ENCODE peak calls at places on chromosomes 6 and 20, in six cellular contexts. K is HCT116, U is NB4, C is cardiac muscle cell, E is AG09309, D is psoas muscle. I is an unnamed sample.

GRCh38 chr6:36976931-36977330 is 9.1 kb downstream of the MTCH1 start:
- DNase-seq in K (no peak), U (no peak), C (no peak), E (no peak), D (no peak), I (no peak)

GRCh38 chr6:70225052-70225451 is 77.8 kb downstream of the COL9A1 start:
- DNase-seq in K (no peak), U (no peak), C (no peak), E (no peak), D (no peak), I (no peak)

GRCh38 chr20:52667358-52667757 is 304.8 kb upstream of the TSHZ2 start:
- DNase-seq in K (no peak), U (no peak), C (no peak), E (no peak), D (no peak), I (no peak)

GRCh38 chr6:167648506-167649278 is 178.0 kb upstream of the AFDN start:
- DNase-seq in K (no peak), U (no peak), C (no peak), E (no peak), D (no peak), I (no peak)

GRCh38 chr20:50202677-50203076 is 12.0 kb downstream of the CEBPB start:
- DNase-seq in K (no peak), U (no peak), C (no peak), E (no peak), D (no peak), I (no peak)

GRCh38 chr6:50707191-50707590 is 6.1 kb upstream of the TFAP2D start:
- DNase-seq in K (no peak), U (no peak), C (no peak), E (no peak), D (no peak), I (no peak)

GRCh38 chr20:17749979-17750721 is 50.4 kb downstream of the BANF2 start:
- DNase-seq in K (no peak), U (no peak), C (peak; percentile 80), E (no peak), D (peak; percentile 70), I (no peak)

GRCh38 chr6:116099036-116099435 is 1.6 kb upstream of the NT5DC1 start:
- DNase-seq in K (no peak), U (no peak), C (no peak), E (no peak), D (no peak), I (no peak)

GRCh38 chr6:11450061-11450460 is 87.5 kb upstream of the TMEM170B start:
- DNase-seq in K (no peak), U (no peak), C (no peak), E (no peak), D (no peak), I (no peak)

GRCh38 chr20:8969062-8969694 is 99.7 kb upstream of the PLCB4 start:
- DNase-seq in K (no peak), U (no peak), C (no peak), E (no peak), D (no peak), I (no peak)

GRCh38 chr20:58712823-58713731 is 20.5 kb downstream of the NPEPL1 start:
- DNase-seq in K (no peak), U (peak; percentile 1), C (no peak), E (no peak), D (no peak), I (no peak)

GRCh38 chr6:1608222-1608975 is 1.3 kb upstream of the FOXC1 start:
- DNase-seq in K (no peak), U (peak; percentile 24), C (no peak), E (no peak), D (no peak), I (no peak)

GRCh38 chr20:19371112-19371511 is 158.7 kb downstream of the SLC24A3 start:
- DNase-seq in K (no peak), U (no peak), C (no peak), E (no peak), D (no peak), I (no peak)

GRCh38 chr6:54541521-54541920 is 233.3 kb downstream of the TINAG start:
- DNase-seq in K (no peak), U (no peak), C (no peak), E (no peak), D (no peak), I (no peak)

GRCh38 chr6:126672654-126673053 is 332.7 kb downstream of the CENPW start:
- DNase-seq in K (no peak), U (no peak), C (peak; percentile 34), E (no peak), D (no peak), I (peak; percentile 16)

GRCh38 chr20:58141971-58142842 is 86.2 kb downstream of the ANKRD60 start:
- DNase-seq in K (no peak), U (no peak), C (no peak), E (no peak), D (no peak), I (no peak)

GRCh38 chr20:43448748-43449535 is 8.8 kb upstream of the SRSF6 start:
- DNase-seq in K (peak; percentile 36), U (peak; percentile 68), C (peak; percentile 55), E (no peak), D (no peak), I (no peak)

GRCh38 chr20:10454135-10454750 is 19.1 kb downstream of the SLX4IP start:
- DNase-seq in K (no peak), U (peak; percentile 70), C (no peak), E (no peak), D (no peak), I (no peak)

GRCh38 chr20:38135641-38136420 is 29.2 kb downstream of the TGM2 start:
- DNase-seq in K (no peak), U (no peak), C (no peak), E (no peak), D (no peak), I (no peak)

GRCh38 chr20:46767127-46767761 is 57.8 kb downstream of the SLC2A10 start:
- DNase-seq in K (peak; percentile 46), U (peak; percentile 45), C (peak; percentile 47), E (no peak), D (no peak), I (no peak)

GRCh38 chr6:16635810-16636602 is 125.3 kb downstream of the ATXN1 start:
- DNase-seq in K (peak; percentile 8), U (peak; percentile 93), C (peak; percentile 78), E (peak; percentile 21), D (no peak), I (peak; percentile 63)

GRCh38 chr20:47041500-47041899 is 146.9 kb downstream of the EYA2 start:
- DNase-seq in K (no peak), U (no peak), C (no peak), E (no peak), D (no peak), I (no peak)

GRCh38 chr6:156774872-156775405 is 2.2 kb upstream of the ARID1B start:
- DNase-seq in K (no peak), U (peak; percentile 52), C (no peak), E (no peak), D (no peak), I (no peak)

GRCh38 chr6:73801652-73802268 is 105.8 kb downstream of the CD109 start:
- DNase-seq in K (no peak), U (no peak), C (no peak), E (no peak), D (no peak), I (no peak)

GRCh38 chr6:127365874-127366273 is 22.5 kb upstream of the ECHDC1 start:
- DNase-seq in K (no peak), U (no peak), C (no peak), E (no peak), D (no peak), I (no peak)

GRCh38 chr6:148272084-148272483 is 70.6 kb upstream of the SASH1 start:
- DNase-seq in K (no peak), U (no peak), C (peak; percentile 90), E (peak; percentile 94), D (no peak), I (peak; percentile 32)

GRCh38 chr6:16770701-16771569 is 9.7 kb upstream of the ATXN1 start:
- DNase-seq in K (peak; percentile 68), U (peak; percentile 89), C (peak; percentile 90), E (no peak), D (peak; percentile 72), I (no peak)

DNA sequence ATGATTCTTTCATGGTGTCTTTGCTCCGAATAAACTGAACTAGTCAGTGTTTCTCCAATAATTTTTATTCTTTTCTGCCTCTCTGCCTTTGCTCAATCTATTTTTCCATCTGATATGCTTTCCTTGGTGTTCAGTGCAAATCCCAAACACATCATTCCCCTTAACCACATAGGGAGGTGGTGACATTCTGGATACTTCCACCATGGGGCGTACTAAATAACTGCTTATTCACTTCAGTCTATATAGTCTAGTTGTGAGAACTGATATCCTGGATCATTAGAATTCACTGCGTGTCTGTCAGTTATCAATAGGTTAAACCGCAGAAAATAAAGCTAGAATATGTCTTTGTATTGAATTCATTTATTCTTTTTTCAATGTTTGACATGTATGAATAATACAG is 83.1 kb downstream of the KCNQ5 start:
- DNase-seq in K (no peak), U (no peak), C (peak; percentile 21), E (no peak), D (no peak), I (no peak)
- TF ChIP-seq CTCF in K (peak; percentile 28), U (no peak), C (no peak), E (peak; percentile 9), D (no peak), I (no peak)

DNA sequence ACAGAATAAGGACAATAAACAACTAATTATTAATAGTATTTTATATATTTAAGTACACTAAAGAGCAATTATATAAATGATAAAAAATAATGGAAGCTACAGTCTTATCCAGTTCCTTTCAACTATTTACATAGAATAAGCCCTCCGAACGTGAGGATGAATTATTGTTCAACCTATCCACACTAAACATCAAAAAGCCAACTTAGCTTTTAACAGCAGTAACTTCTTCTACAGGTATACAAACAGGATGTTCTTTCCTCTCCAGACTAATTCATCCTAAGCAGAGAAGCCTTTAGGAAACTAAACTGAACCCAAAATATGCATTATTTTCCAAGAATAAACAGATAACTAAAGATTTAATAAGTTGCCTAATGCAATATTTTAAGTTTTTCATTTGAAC is 2.3 kb downstream of the FKBP5 start:
- DNase-seq in K (no peak), U (no peak), C (no peak), E (no peak), D (no peak), I (no peak)
- H3K4me3 ChIP-seq in K (peak overlapping the region; percentile 87), U (peak overlapping the region; percentile 91), C (peak overlapping the region; percentile 94), E (no peak overlapping the region), D (peak overlapping the region; percentile 85), I (peak overlapping the region; percentile 61)

GRCh38 chr6:143501851-143502250 is 9.7 kb downstream of the FUCA2 start:
- DNase-seq in K (no peak), U (no peak), C (no peak), E (no peak), D (no peak), I (no peak)
- TF ChIP-seq CTCF in K (no peak), U (no peak), C (peak; percentile 9), E (peak; percentile 11), D (no peak), I (no peak)

GRCh38 chr6:109062216-109062615 is 32.4 kb downstream of the SESN1 start:
- DNase-seq in K (no peak), U (no peak), C (no peak), E (no peak), D (no peak), I (no peak)

GRCh38 chr6:109059148-109059547 is 35.5 kb downstream of the SESN1 start:
- DNase-seq in K (no peak), U (no peak), C (peak; percentile 61), E (no peak), D (no peak), I (no peak)

GRCh38 chr6:109058620-109059019 is 36.0 kb downstream of the SESN1 start:
- DNase-seq in K (no peak), U (no peak), C (no peak), E (no peak), D (no peak), I (no peak)

GRCh38 chr6:109060585-109060984 is 34.1 kb downstream of the SESN1 start:
- DNase-seq in K (no peak), U (no peak), C (no peak), E (no peak), D (no peak), I (no peak)

GRCh38 chr6:109059591-109060021 is 35.0 kb downstream of the SESN1 start:
- DNase-seq in K (no peak), U (peak; percentile 79), C (peak; percentile 72), E (no peak), D (no peak), I (no peak)
- H3K4me3 ChIP-seq in K (no peak overlapping the region), U (peak overlapping the region; percentile 23), C (no peak overlapping the region), E (no peak overlapping the region), D (peak overlapping the region; percentile 41), I (no peak overlapping the region)